ENCODE peak calls at places on chromosomes 13 and 19, in seven cellular contexts. C, F, Y, O, A, I and R are unnamed samples.

GRCh38 chr13:110433014-110433413 is 125.9 kb downstream of the COL4A2 start:
- DNase-seq in C (no peak), F (no peak), Y (no peak), O (no peak), A (no peak), I (no peak), R (no peak)

GRCh38 chr19:54572696-54573311 is 786 bp upstream of the LILRA2 start:
- DNase-seq in C (no peak), F (no peak), Y (no peak), O (no peak), A (no peak), I (no peak), R (no peak)

GRCh38 chr13:109904218-109904617 is 117.8 kb upstream of the IRS2 start:
- DNase-seq in C (peak), F (no peak), Y (no peak), O (no peak), A (no peak), I (no peak), R (no peak)

GRCh38 chr13:111518161-111518791 is 197.8 kb downstream of the TEX29 start:
- DNase-seq in C (peak), F (no peak), Y (no peak), O (no peak), A (no peak), I (no peak), R (no peak)

GRCh38 chr13:67158903-67159302 is 71.2 kb downstream of the PCDH9 start:
- DNase-seq in C (no peak), F (no peak), Y (no peak), O (no peak), A (no peak), I (no peak), R (no peak)

GRCh38 chr19:14686411-14686810 is 3.4 kb upstream of the ZNF333 start:
- DNase-seq in C (peak), F (peak), Y (peak), O (no peak), A (peak), I (no peak), R (no peak)

GRCh38 chr19:55654833-55655647 is at the start of gene U2AF2:
- DNase-seq in C (peak), F (peak), Y (peak), O (peak), A (peak), I (peak), R (peak)

GRCh38 chr13:20566424-20566916 is 487 bp upstream of the IFT88 start:
- DNase-seq in C (peak), F (no peak), Y (no peak), O (no peak), A (peak), I (no peak), R (no peak)

GRCh38 chr19:19027228-19027627 is 6.1 kb downstream of the SUGP2 start:
- DNase-seq in C (no peak), F (no peak), Y (no peak), O (no peak), A (no peak), I (no peak), R (no peak)

GRCh38 chr13:98977568-98978270 is at the start of gene DOCK9:
- DNase-seq in C (peak), F (no peak), Y (peak), O (peak), A (peak), I (no peak), R (no peak)

GRCh38 chr13:109655611-109656010 is 130.8 kb downstream of the IRS2 start:
- DNase-seq in C (no peak), F (no peak), Y (no peak), O (no peak), A (no peak), I (no peak), R (no peak)

GRCh38 chr19:2015611-2015950 is at the start of gene BTBD2:
- DNase-seq in C (no peak), F (peak), Y (peak), O (no peak), A (peak), I (peak), R (no peak)

GRCh38 chr13:37618554-37618953 is 20.0 kb upstream of the POSTN start:
- DNase-seq in C (no peak), F (no peak), Y (peak), O (no peak), A (no peak), I (no peak), R (no peak)

GRCh38 chr13:112510987-112511715 is 76.8 kb downstream of the TUBGCP3 start:
- DNase-seq in C (no peak), F (no peak), Y (no peak), O (no peak), A (peak), I (no peak), R (no peak)

GRCh38 chr19:6587093-6587820 is 3.7 kb downstream of the CD70 start:
- DNase-seq in C (no peak), F (no peak), Y (peak), O (no peak), A (no peak), I (no peak), R (no peak)

GRCh38 chr13:43985437-43986051 is 105.8 kb downstream of the LACC1 start:
- DNase-seq in C (no peak), F (no peak), Y (no peak), O (no peak), A (no peak), I (no peak), R (no peak)

GRCh38 chr13:113119166-113119821 is 3.3 kb upstream of the F10 start:
- DNase-seq in C (no peak), F (no peak), Y (no peak), O (no peak), A (no peak), I (no peak), R (no peak)

GRCh38 chr13:49828452-49828851 is 36.0 kb upstream of the KPNA3 start:
- DNase-seq in C (no peak), F (no peak), Y (no peak), O (no peak), A (peak), I (no peak), R (no peak)

GRCh38 chr19:27892500-27892899 is 1320.5 kb downstream of the UQCRFS1 start:
- DNase-seq in C (no peak), F (no peak), Y (no peak), O (no peak), A (no peak), I (no peak), R (no peak)

GRCh38 chr13:27728271-27728670 is 64.0 kb upstream of the GSX1 start:
- DNase-seq in C (peak), F (no peak), Y (no peak), O (peak), A (peak), I (no peak), R (no peak)